ENCODE peak calls at places on chromosome 4, in ten cellular contexts. One of them, this sample, is unnamed.

GRCh38 chr4:117064297-117064696 is 21.1 kb downstream of the TRAM1L1 start:
- DNase-seq in gastrocnemius medialis: no peak
- DNase-seq in caudate nucleus: no peak
- DNase-seq in ureter: no peak
- DNase-seq in activated T-helper 1 cell treated with anti-CD3 and anti-CD28 coated beads, Interleukin-2, amount 50 U/mL, for 16 hours: no peak
- DNase-seq in transverse colon: no peak
- DNase-seq in Daoy: peak
- DNase-seq in stimulated activated CD4-positive, alpha-beta T cell treated with anti-CD3 and anti-CD28 coated beads, Interleukin-15, amount 100 ng/mL, for 1 hour: no peak
- DNase-seq in foreskin melanocyte: no peak
- DNase-seq in lung: no peak
- DNase-seq in this sample: no peak

GRCh38 chr4:159764343-159764952 is 661.6 kb downstream of the RAPGEF2 start:
- DNase-seq in gastrocnemius medialis: no peak
- DNase-seq in caudate nucleus: no peak
- DNase-seq in ureter: no peak
- DNase-seq in activated T-helper 1 cell treated with anti-CD3 and anti-CD28 coated beads, Interleukin-2, amount 50 U/mL, for 16 hours: no peak
- DNase-seq in transverse colon: no peak
- DNase-seq in Daoy: peak
- DNase-seq in stimulated activated CD4-positive, alpha-beta T cell treated with anti-CD3 and anti-CD28 coated beads, Interleukin-15, amount 100 ng/mL, for 1 hour: no peak
- DNase-seq in foreskin melanocyte: peak
- DNase-seq in lung: no peak
- DNase-seq in this sample: peak

GRCh38 chr4:162522724-162523123 is 358.9 kb upstream of the FSTL5 start:
- DNase-seq in gastrocnemius medialis: no peak
- DNase-seq in caudate nucleus: no peak
- DNase-seq in ureter: no peak
- DNase-seq in activated T-helper 1 cell treated with anti-CD3 and anti-CD28 coated beads, Interleukin-2, amount 50 U/mL, for 16 hours: no peak
- DNase-seq in transverse colon: no peak
- DNase-seq in Daoy: no peak
- DNase-seq in stimulated activated CD4-positive, alpha-beta T cell treated with anti-CD3 and anti-CD28 coated beads, Interleukin-15, amount 100 ng/mL, for 1 hour: no peak
- DNase-seq in foreskin melanocyte: no peak
- DNase-seq in lung: no peak
- DNase-seq in this sample: no peak

GRCh38 chr4:75229783-75230570 is 284.2 kb downstream of the RCHY1 start:
- DNase-seq in gastrocnemius medialis: no peak
- DNase-seq in caudate nucleus: no peak
- DNase-seq in ureter: no peak
- DNase-seq in activated T-helper 1 cell treated with anti-CD3 and anti-CD28 coated beads, Interleukin-2, amount 50 U/mL, for 16 hours: no peak
- DNase-seq in transverse colon: peak
- DNase-seq in Daoy: no peak
- DNase-seq in stimulated activated CD4-positive, alpha-beta T cell treated with anti-CD3 and anti-CD28 coated beads, Interleukin-15, amount 100 ng/mL, for 1 hour: no peak
- DNase-seq in foreskin melanocyte: no peak
- DNase-seq in lung: no peak
- DNase-seq in this sample: no peak

GRCh38 chr4:74364649-74365491 is at the start of gene EREG:
- DNase-seq in gastrocnemius medialis: no peak
- DNase-seq in caudate nucleus: no peak
- DNase-seq in ureter: peak
- DNase-seq in activated T-helper 1 cell treated with anti-CD3 and anti-CD28 coated beads, Interleukin-2, amount 50 U/mL, for 16 hours: no peak
- DNase-seq in transverse colon: peak
- DNase-seq in Daoy: peak
- DNase-seq in stimulated activated CD4-positive, alpha-beta T cell treated with anti-CD3 and anti-CD28 coated beads, Interleukin-15, amount 100 ng/mL, for 1 hour: no peak
- DNase-seq in foreskin melanocyte: no peak
- DNase-seq in lung: no peak
- DNase-seq in this sample: no peak

GRCh38 chr4:107283587-107284559 is 247.8 kb upstream of the DKK2 start:
- DNase-seq in gastrocnemius medialis: no peak
- DNase-seq in caudate nucleus: no peak
- DNase-seq in ureter: no peak
- DNase-seq in activated T-helper 1 cell treated with anti-CD3 and anti-CD28 coated beads, Interleukin-2, amount 50 U/mL, for 16 hours: no peak
- DNase-seq in transverse colon: no peak
- DNase-seq in Daoy: peak
- DNase-seq in stimulated activated CD4-positive, alpha-beta T cell treated with anti-CD3 and anti-CD28 coated beads, Interleukin-15, amount 100 ng/mL, for 1 hour: no peak
- DNase-seq in foreskin melanocyte: no peak
- DNase-seq in lung: no peak
- DNase-seq in this sample: no peak

GRCh38 chr4:184845367-184846011 is 19.7 kb upstream of the ACSL1 start:
- DNase-seq in gastrocnemius medialis: no peak
- DNase-seq in caudate nucleus: no peak
- DNase-seq in ureter: no peak
- DNase-seq in activated T-helper 1 cell treated with anti-CD3 and anti-CD28 coated beads, Interleukin-2, amount 50 U/mL, for 16 hours: no peak
- DNase-seq in transverse colon: no peak
- DNase-seq in Daoy: peak
- DNase-seq in stimulated activated CD4-positive, alpha-beta T cell treated with anti-CD3 and anti-CD28 coated beads, Interleukin-15, amount 100 ng/mL, for 1 hour: no peak
- DNase-seq in foreskin melanocyte: peak
- DNase-seq in lung: no peak
- DNase-seq in this sample: no peak

GRCh38 chr4:61397174-61397573 is 197.0 kb downstream of the ADGRL3 start:
- DNase-seq in gastrocnemius medialis: no peak
- DNase-seq in caudate nucleus: no peak
- DNase-seq in ureter: no peak
- DNase-seq in activated T-helper 1 cell treated with anti-CD3 and anti-CD28 coated beads, Interleukin-2, amount 50 U/mL, for 16 hours: no peak
- DNase-seq in transverse colon: no peak
- DNase-seq in Daoy: no peak
- DNase-seq in stimulated activated CD4-positive, alpha-beta T cell treated with anti-CD3 and anti-CD28 coated beads, Interleukin-15, amount 100 ng/mL, for 1 hour: no peak
- DNase-seq in foreskin melanocyte: peak
- DNase-seq in lung: no peak
- DNase-seq in this sample: peak

GRCh38 chr4:94446386-94446785 is 5.4 kb upstream of the PDLIM5 start:
- DNase-seq in gastrocnemius medialis: no peak
- DNase-seq in caudate nucleus: no peak
- DNase-seq in ureter: no peak
- DNase-seq in activated T-helper 1 cell treated with anti-CD3 and anti-CD28 coated beads, Interleukin-2, amount 50 U/mL, for 16 hours: no peak
- DNase-seq in transverse colon: no peak
- DNase-seq in Daoy: peak
- DNase-seq in stimulated activated CD4-positive, alpha-beta T cell treated with anti-CD3 and anti-CD28 coated beads, Interleukin-15, amount 100 ng/mL, for 1 hour: no peak
- DNase-seq in foreskin melanocyte: peak
- DNase-seq in lung: no peak
- DNase-seq in this sample: no peak

GRCh38 chr4:54661686-54662085 is 3.9 kb downstream of the KIT start:
- DNase-seq in gastrocnemius medialis: no peak
- DNase-seq in caudate nucleus: no peak
- DNase-seq in ureter: no peak
- DNase-seq in activated T-helper 1 cell treated with anti-CD3 and anti-CD28 coated beads, Interleukin-2, amount 50 U/mL, for 16 hours: no peak
- DNase-seq in transverse colon: no peak
- DNase-seq in Daoy: no peak
- DNase-seq in stimulated activated CD4-positive, alpha-beta T cell treated with anti-CD3 and anti-CD28 coated beads, Interleukin-15, amount 100 ng/mL, for 1 hour: no peak
- DNase-seq in foreskin melanocyte: peak
- DNase-seq in lung: no peak
- DNase-seq in this sample: no peak

GRCh38 chr4:22500831-22501714 is 14.8 kb downstream of the ADGRA3 start:
- DNase-seq in gastrocnemius medialis: no peak
- DNase-seq in caudate nucleus: no peak
- DNase-seq in ureter: no peak
- DNase-seq in activated T-helper 1 cell treated with anti-CD3 and anti-CD28 coated beads, Interleukin-2, amount 50 U/mL, for 16 hours: no peak
- DNase-seq in transverse colon: peak
- DNase-seq in Daoy: peak
- DNase-seq in stimulated activated CD4-positive, alpha-beta T cell treated with anti-CD3 and anti-CD28 coated beads, Interleukin-15, amount 100 ng/mL, for 1 hour: no peak
- DNase-seq in foreskin melanocyte: no peak
- DNase-seq in lung: no peak
- DNase-seq in this sample: no peak

GRCh38 chr4:169398294-169398693 is 127.5 kb upstream of the SH3RF1 start:
- DNase-seq in gastrocnemius medialis: no peak
- DNase-seq in caudate nucleus: no peak
- DNase-seq in ureter: no peak
- DNase-seq in activated T-helper 1 cell treated with anti-CD3 and anti-CD28 coated beads, Interleukin-2, amount 50 U/mL, for 16 hours: no peak
- DNase-seq in transverse colon: no peak
- DNase-seq in Daoy: peak
- DNase-seq in stimulated activated CD4-positive, alpha-beta T cell treated with anti-CD3 and anti-CD28 coated beads, Interleukin-15, amount 100 ng/mL, for 1 hour: no peak
- DNase-seq in foreskin melanocyte: peak
- DNase-seq in lung: no peak
- DNase-seq in this sample: peak

GRCh38 chr4:105619193-105619931 is 66.9 kb downstream of the ARHGEF38 start:
- DNase-seq in gastrocnemius medialis: no peak
- DNase-seq in caudate nucleus: no peak
- DNase-seq in ureter: peak
- DNase-seq in activated T-helper 1 cell treated with anti-CD3 and anti-CD28 coated beads, Interleukin-2, amount 50 U/mL, for 16 hours: no peak
- DNase-seq in transverse colon: peak
- DNase-seq in Daoy: no peak
- DNase-seq in stimulated activated CD4-positive, alpha-beta T cell treated with anti-CD3 and anti-CD28 coated beads, Interleukin-15, amount 100 ng/mL, for 1 hour: no peak
- DNase-seq in foreskin melanocyte: peak
- DNase-seq in lung: peak
- DNase-seq in this sample: no peak

GRCh38 chr4:7421356-7422097 is 13.2 kb downstream of the PSAPL1 start:
- DNase-seq in gastrocnemius medialis: no peak
- DNase-seq in caudate nucleus: no peak
- DNase-seq in ureter: no peak
- DNase-seq in activated T-helper 1 cell treated with anti-CD3 and anti-CD28 coated beads, Interleukin-2, amount 50 U/mL, for 16 hours: no peak
- DNase-seq in transverse colon: no peak
- DNase-seq in Daoy: no peak
- DNase-seq in stimulated activated CD4-positive, alpha-beta T cell treated with anti-CD3 and anti-CD28 coated beads, Interleukin-15, amount 100 ng/mL, for 1 hour: no peak
- DNase-seq in foreskin melanocyte: no peak
- DNase-seq in lung: no peak
- DNase-seq in this sample: no peak

GRCh38 chr4:155197757-155198156 is 10.7 kb upstream of the NPY2R start:
- DNase-seq in gastrocnemius medialis: no peak
- DNase-seq in caudate nucleus: no peak
- DNase-seq in ureter: no peak
- DNase-seq in activated T-helper 1 cell treated with anti-CD3 and anti-CD28 coated beads, Interleukin-2, amount 50 U/mL, for 16 hours: no peak
- DNase-seq in transverse colon: no peak
- DNase-seq in Daoy: no peak
- DNase-seq in stimulated activated CD4-positive, alpha-beta T cell treated with anti-CD3 and anti-CD28 coated beads, Interleukin-15, amount 100 ng/mL, for 1 hour: no peak
- DNase-seq in foreskin melanocyte: no peak
- DNase-seq in lung: no peak
- DNase-seq in this sample: no peak

GRCh38 chr4:184824776-184825393 is 883 bp downstream of the ACSL1 start:
- DNase-seq in gastrocnemius medialis: no peak
- DNase-seq in caudate nucleus: no peak
- DNase-seq in ureter: no peak
- DNase-seq in activated T-helper 1 cell treated with anti-CD3 and anti-CD28 coated beads, Interleukin-2, amount 50 U/mL, for 16 hours: no peak
- DNase-seq in transverse colon: no peak
- DNase-seq in Daoy: no peak
- DNase-seq in stimulated activated CD4-positive, alpha-beta T cell treated with anti-CD3 and anti-CD28 coated beads, Interleukin-15, amount 100 ng/mL, for 1 hour: no peak
- DNase-seq in foreskin melanocyte: no peak
- DNase-seq in lung: no peak
- DNase-seq in this sample: peak

GRCh38 chr4:14910411-14910810 is 91.9 kb upstream of the CPEB2 start:
- DNase-seq in gastrocnemius medialis: no peak
- DNase-seq in caudate nucleus: no peak
- DNase-seq in ureter: no peak
- DNase-seq in activated T-helper 1 cell treated with anti-CD3 and anti-CD28 coated beads, Interleukin-2, amount 50 U/mL, for 16 hours: no peak
- DNase-seq in transverse colon: no peak
- DNase-seq in Daoy: no peak
- DNase-seq in stimulated activated CD4-positive, alpha-beta T cell treated with anti-CD3 and anti-CD28 coated beads, Interleukin-15, amount 100 ng/mL, for 1 hour: no peak
- DNase-seq in foreskin melanocyte: no peak
- DNase-seq in lung: peak
- DNase-seq in this sample: no peak

GRCh38 chr4:78543424-78544238 is 7.9 kb upstream of the ANXA3 start:
- DNase-seq in gastrocnemius medialis: no peak
- DNase-seq in caudate nucleus: no peak
- DNase-seq in ureter: no peak
- DNase-seq in activated T-helper 1 cell treated with anti-CD3 and anti-CD28 coated beads, Interleukin-2, amount 50 U/mL, for 16 hours: no peak
- DNase-seq in transverse colon: no peak
- DNase-seq in Daoy: no peak
- DNase-seq in stimulated activated CD4-positive, alpha-beta T cell treated with anti-CD3 and anti-CD28 coated beads, Interleukin-15, amount 100 ng/mL, for 1 hour: no peak
- DNase-seq in foreskin melanocyte: no peak
- DNase-seq in lung: no peak
- DNase-seq in this sample: no peak

GRCh38 chr4:157127571-157127970 is 51.6 kb downstream of the GLRB start:
- DNase-seq in gastrocnemius medialis: no peak
- DNase-seq in caudate nucleus: no peak
- DNase-seq in ureter: no peak
- DNase-seq in activated T-helper 1 cell treated with anti-CD3 and anti-CD28 coated beads, Interleukin-2, amount 50 U/mL, for 16 hours: no peak
- DNase-seq in transverse colon: no peak
- DNase-seq in Daoy: no peak
- DNase-seq in stimulated activated CD4-positive, alpha-beta T cell treated with anti-CD3 and anti-CD28 coated beads, Interleukin-15, amount 100 ng/mL, for 1 hour: no peak
- DNase-seq in foreskin melanocyte: no peak
- DNase-seq in lung: no peak
- DNase-seq in this sample: no peak

This sample was measured in NB4.